ENCODE peak calls at places on chromosomes 5 and 9, in six cellular contexts. T is mesendoderm, I is mesenchymal stem cell, F is neuronal stem cell, A is IMR-90, J is H1. U is an unnamed sample.

GRCh38 chr5:149656576-149657182 is 73.4 kb upstream of the PPARGC1B start:
- DNase-seq in F (peak; percentile 27), T (peak; percentile 82), I (no peak), A (no peak), J (peak; percentile 56), U (peak; percentile 84)

GRCh38 chr9:13330396-13331004 is 51.0 kb upstream of the MPDZ start:
- DNase-seq in J (no peak), I (no peak), F (no peak), T (peak; percentile 55), A (no peak), U (no peak)

GRCh38 chr5:39253211-39253610 is 33.8 kb upstream of the FYB1 start:
- DNase-seq in T (no peak), F (no peak), I (no peak), A (peak; percentile 43), J (no peak), U (no peak)

GRCh38 chr9:128218518-128219389 is 15.6 kb downstream of the DNM1 start:
- DNase-seq in J (peak; percentile 97), I (peak; percentile 46), A (peak; percentile 55), F (peak; percentile 92), T (peak; percentile 99), U (peak; percentile 100)

GRCh38 chr5:38715671-38716070 is 130.1 kb upstream of the OSMR start:
- DNase-seq in A (peak; percentile 2), J (no peak), T (peak; percentile 76), I (peak; percentile 44), F (peak; percentile 43), U (no peak)

GRCh38 chr9:134694714-134695113 is 53.1 kb downstream of the COL5A1 start:
- DNase-seq in A (no peak), F (no peak), I (no peak), T (no peak), J (no peak), U (no peak)

GRCh38 chr9:134925011-134925511 is 7.3 kb upstream of the FCN1 start:
- DNase-seq in A (no peak), J (no peak), T (no peak), F (no peak), I (no peak), U (no peak)

GRCh38 chr5:179858241-179858585 is 404 bp downstream of the MRNIP start:
- DNase-seq in J (no peak), A (peak; percentile 17), I (no peak), F (no peak), T (peak; percentile 48), U (no peak)

GRCh38 chr9:22990349-22990748 is 543.7 kb downstream of the DMRTA1 start:
- DNase-seq in T (peak; percentile 11), J (no peak), A (no peak), I (no peak), F (no peak), U (no peak)

GRCh38 chr5:37839441-37840035 is 303 bp downstream of the GDNF start:
- DNase-seq in A (peak; percentile 73), T (peak; percentile 68), F (no peak), I (peak; percentile 77), J (no peak), U (no peak)

GRCh38 chr5:52810426-52810825 is 22.7 kb downstream of the ITGA1 start:
- DNase-seq in F (no peak), A (no peak), J (no peak), I (no peak), T (peak; percentile 58), U (no peak)

GRCh38 chr5:94693043-94693822 is 74.8 kb downstream of the SLF1 start:
- DNase-seq in I (peak; percentile 78), J (no peak), F (no peak), A (peak; percentile 93), T (peak; percentile 51), U (no peak)

GRCh38 chr5:111681791-111682190 is 75.2 kb downstream of the NREP start:
- DNase-seq in T (no peak), J (no peak), F (no peak), I (no peak), A (peak; percentile 16), U (no peak)

GRCh38 chr5:68024426-68024825 is 191.1 kb upstream of the PIK3R1 start:
- DNase-seq in F (no peak), A (no peak), J (no peak), T (no peak), I (no peak), U (no peak)

GRCh38 chr9:127918201-127919107 is 1.6 kb upstream of the ST6GALNAC4 start:
- DNase-seq in I (peak; percentile 43), J (no peak), F (no peak), T (peak; percentile 65), A (no peak), U (peak; percentile 71)

GRCh38 chr5:3155717-3156116 is 404.2 kb upstream of the IRX2 start:
- DNase-seq in T (no peak), I (no peak), F (no peak), J (no peak), A (no peak), U (no peak)

GRCh38 chr9:126707083-126707482 is 93.4 kb downstream of the LMX1B start:
- DNase-seq in T (no peak), J (no peak), F (no peak), I (no peak), A (no peak), U (no peak)

GRCh38 chr5:168737066-168737465 is 157.9 kb upstream of the PANK3 start:
- DNase-seq in I (no peak), F (no peak), A (no peak), J (no peak), T (no peak), U (no peak)

GRCh38 chr9:27151693-27152397 is 42.8 kb downstream of the TEK start:
- DNase-seq in I (peak; percentile 72), A (peak; percentile 53), F (no peak), J (no peak), T (peak; percentile 55), U (no peak)

GRCh38 chr9:31089822-31090221 is 1294.6 kb upstream of the ACO1 start:
- DNase-seq in T (no peak), J (no peak), A (peak; percentile 0), F (no peak), I (peak; percentile 51), U (no peak)

GRCh38 chr9:4939118-4939561 is 45.9 kb upstream of the JAK2 start:
- DNase-seq in T (no peak), I (no peak), A (no peak), F (no peak), J (no peak), U (no peak)

GRCh38 chr5:79963261-79963977 is 27.6 kb downstream of the MTX3 start:
- DNase-seq in F (no peak), T (no peak), J (no peak), A (peak; percentile 10), I (no peak), U (no peak)

GRCh38 chr5:14206028-14206725 is 63.0 kb downstream of the TRIO start:
- DNase-seq in T (no peak), F (no peak), A (no peak), J (no peak), I (peak; percentile 75), U (no peak)

GRCh38 chr9:135971892-135972291 is 10.7 kb upstream of the UBAC1 start:
- DNase-seq in A (no peak), T (peak; percentile 90), F (peak; percentile 82), I (no peak), J (peak; percentile 68), U (peak; percentile 96)

GRCh38 chr9:135976531-135976930 is 15.4 kb upstream of the UBAC1 start:
- DNase-seq in J (no peak), T (no peak), F (no peak), I (peak; percentile 80), A (peak; percentile 32), U (no peak)

GRCh38 chr9:135975834-135976233 is 14.7 kb upstream of the UBAC1 start:
- DNase-seq in T (no peak), A (no peak), J (no peak), I (no peak), F (no peak), U (no peak)

GRCh38 chr9:135973276-135974219 is 12.4 kb upstream of the UBAC1 start:
- DNase-seq in J (no peak), F (no peak), A (no peak), T (no peak), I (no peak), U (no peak)

DNA sequence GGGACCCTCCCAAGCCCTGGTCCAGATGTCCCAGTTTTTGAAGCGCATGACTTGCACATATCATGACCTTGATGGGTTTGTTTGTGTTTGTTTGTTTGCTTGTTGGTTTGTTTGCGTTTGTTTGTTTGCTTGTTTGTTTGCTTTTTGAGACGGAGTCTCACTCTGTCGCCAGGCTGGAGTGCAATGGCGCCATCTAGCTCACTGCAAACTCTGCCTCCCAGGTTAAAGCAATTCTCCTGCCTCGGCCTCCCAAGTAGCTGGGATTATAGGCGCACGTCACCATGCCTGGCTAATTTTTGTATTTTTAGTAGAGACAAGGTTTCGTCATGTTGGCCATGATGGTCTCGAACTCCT is 13.0 kb upstream of the UBAC1 start:
- DNase-seq in I (no peak), T (no peak), J (no peak), A (no peak), F (no peak), U (no peak)
- H2BK15ac ChIP-seq in I (no peak overlapping the region), T (no peak overlapping the region), J (no peak overlapping the region), A (no peak overlapping the region), F (no peak overlapping the region), U (no peak overlapping the region)

DNA sequence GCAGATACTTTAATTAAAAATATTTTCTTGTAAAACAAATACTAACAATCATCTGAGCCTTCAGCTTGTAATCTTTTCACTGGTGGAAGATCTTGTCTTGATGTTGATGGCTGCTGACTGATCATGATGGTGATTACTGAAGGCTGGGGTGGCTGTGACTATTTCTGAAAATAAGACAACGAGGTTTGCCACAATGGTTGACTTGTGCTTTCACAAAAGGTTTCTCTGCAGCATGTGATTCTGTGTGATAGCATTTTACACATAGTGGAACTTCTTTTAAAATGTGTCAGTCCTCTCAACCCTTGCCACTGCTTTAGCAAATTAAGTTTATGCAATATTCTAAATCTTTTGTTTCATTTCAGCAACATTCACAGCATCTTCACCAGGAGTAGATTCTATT is 461.0 kb downstream of the CCDC171 start:
- DNase-seq in A (no peak), T (no peak), F (no peak), I (no peak), J (no peak), U (no peak)
- H2BK15ac ChIP-seq in A (no peak overlapping the region), T (no peak overlapping the region), F (no peak overlapping the region), I (no peak overlapping the region), J (no peak overlapping the region), U (no peak overlapping the region)

GRCh38 chr5:120096413-120096812 is 367.7 kb upstream of the PRR16 start:
- DNase-seq in T (no peak), F (no peak), I (peak; percentile 48), J (no peak), A (peak; percentile 64), U (no peak)
- H2BK15ac ChIP-seq in T (no peak overlapping the region), F (no peak overlapping the region), I (no peak overlapping the region), J (no peak overlapping the region), A (no peak overlapping the region), U (no peak overlapping the region)

GRCh38 chr9:36023260-36024048 is 13.3 kb upstream of the RECK start:
- DNase-seq in F (peak; percentile 57), A (peak; percentile 78), J (no peak), I (peak; percentile 61), T (peak; percentile 83), U (peak; percentile 79)

GRCh38 chr9:36021968-36022367 is 14.7 kb upstream of the RECK start:
- DNase-seq in I (no peak), F (no peak), A (no peak), J (no peak), T (no peak), U (no peak)

GRCh38 chr9:36018129-36018528 is 18.6 kb upstream of the RECK start:
- DNase-seq in J (no peak), I (no peak), T (no peak), F (no peak), A (peak; percentile 73), U (no peak)

GRCh38 chr9:36017278-36017677 is 19.4 kb upstream of the RECK start:
- DNase-seq in J (no peak), F (no peak), I (no peak), A (peak; percentile 56), T (no peak), U (no peak)

GRCh38 chr9:36018755-36019720 is 17.7 kb upstream of the RECK start:
- DNase-seq in T (no peak), I (no peak), J (no peak), A (peak; percentile 81), F (no peak), U (no peak)
- H2BK15ac ChIP-seq in T (no peak overlapping the region), I (no peak overlapping the region), J (no peak overlapping the region), A (peak overlapping the region; percentile 97), F (no peak overlapping the region), U (no peak overlapping the region)